ENCODE peak calls at places on chromosomes 16 and 17, in four cellular contexts. N is thoracic aorta, L is IMR-90, C is heart right ventricle. V is an unnamed sample.

GRCh38 chr16:29745853-29746345 is at the start of gene C16orf54:
- DNase-seq in N (no peak), L (no peak), C (peak; percentile 63), V (peak; percentile 47)

GRCh38 chr16:78693496-78693895 is 594.0 kb downstream of the WWOX start:
- DNase-seq in N (no peak), L (no peak), C (no peak), V (no peak)

GRCh38 chr16:16828913-16829398 is 450.0 kb downstream of the NPIPA7 start:
- DNase-seq in N (no peak), L (no peak), C (no peak), V (no peak)

GRCh38 chr16:12228607-12229499 is 252.3 kb downstream of the SNX29 start:
- DNase-seq in N (no peak), L (peak; percentile 71), C (peak; percentile 39), V (no peak)

GRCh38 chr17:49746791-49747490 is 17.0 kb downstream of the FAM117A start:
- DNase-seq in N (no peak), L (no peak), C (no peak), V (no peak)

GRCh38 chr17:63516910-63517824 is 6.0 kb upstream of the KCNH6 start:
- DNase-seq in N (no peak), L (peak; percentile 86), C (no peak), V (no peak)

GRCh38 chr17:13884347-13884746 is 185.0 kb upstream of the COX10 start:
- DNase-seq in N (no peak), L (no peak), C (no peak), V (no peak)

GRCh38 chr17:7336240-7337175 is at the start of gene ACAP1:
- DNase-seq in N (no peak), L (no peak), C (no peak), V (no peak)

GRCh38 chr16:17233301-17234002 is 237.3 kb downstream of the XYLT1 start:
- DNase-seq in N (no peak), L (no peak), C (no peak), V (no peak)

GRCh38 chr16:80171746-80172145 is 369.0 kb upstream of the DYNLRB2 start:
- DNase-seq in N (no peak), L (no peak), C (no peak), V (no peak)

GRCh38 chr17:35780876-35781409 is 14.5 kb downstream of the MMP28 start:
- DNase-seq in N (no peak), L (no peak), C (no peak), V (no peak)

GRCh38 chr17:20123209-20123608 is 114.0 kb downstream of the SPECC1 start:
- DNase-seq in N (no peak), L (no peak), C (no peak), V (no peak)

GRCh38 chr16:30570621-30571443 is 682 bp downstream of the ZNF688 start:
- DNase-seq in N (no peak), L (peak; percentile 28), C (peak; percentile 38), V (peak; percentile 31)

GRCh38 chr16:30186782-30187555 is 3.6 kb downstream of the CORO1A start:
- DNase-seq in N (no peak), L (no peak), C (peak; percentile 81), V (peak; percentile 64)

GRCh38 chr17:79987187-79987889 is 48.3 kb downstream of the TBC1D16 start:
- DNase-seq in N (no peak), L (no peak), C (no peak), V (no peak)

GRCh38 chr17:3994221-3994576 is 30.0 kb upstream of the ATP2A3 start:
- DNase-seq in N (no peak), L (no peak), C (no peak), V (no peak)

GRCh38 chr16:78788276-78788675 is 688.8 kb downstream of the WWOX start:
- DNase-seq in N (no peak), L (no peak), C (no peak), V (no peak)

GRCh38 chr17:57243171-57243622 is 13.1 kb upstream of the MSI2 start:
- DNase-seq in N (no peak), L (peak; percentile 60), C (peak; percentile 67), V (peak; percentile 78)

GRCh38 chr16:16025214-16025968 is 76.0 kb downstream of the ABCC1 start:
- DNase-seq in N (no peak), L (peak; percentile 97), C (no peak), V (peak; percentile 60)

GRCh38 chr16:56769674-56770073 is 39.7 kb downstream of the NUP93 start:
- DNase-seq in N (no peak), L (peak; percentile 23), C (no peak), V (no peak)

GRCh38 chr17:27569257-27569722 is 61.7 kb upstream of the LGALS9 start:
- DNase-seq in N (no peak), L (peak; percentile 34), C (no peak), V (no peak)
- TF ChIP-seq CTCF in N (no peak), L (peak; percentile 56), C (no peak), V (peak; percentile 27)

DNA sequence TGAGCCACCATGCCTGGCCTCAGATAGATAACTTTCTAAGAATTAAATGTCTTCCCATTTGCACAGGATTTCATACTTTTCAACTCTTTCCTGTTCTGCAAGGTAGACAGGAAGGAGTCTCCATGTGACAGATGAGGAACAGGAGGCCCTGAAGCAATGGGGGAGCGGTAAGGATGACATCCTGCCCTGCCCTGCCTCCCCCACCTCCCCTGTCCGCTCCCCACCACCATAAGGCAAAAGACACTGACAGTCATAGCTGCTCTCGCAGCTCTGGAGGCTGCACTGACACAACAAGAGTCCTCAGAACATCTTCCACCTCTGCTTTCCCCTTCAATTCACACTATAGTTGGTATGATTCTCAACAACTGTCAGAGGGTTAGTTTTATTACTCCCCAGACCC is 9.7 kb downstream of the CENPV start:
- DNase-seq in N (no peak), L (no peak), C (no peak), V (no peak)
- H3K36me3 ChIP-seq in N (peaks cover 8% of the 10 kb centered on the region), L (peaks cover 16% of the 10 kb centered on the region), C (peaks cover 29% of the 10 kb centered on the region), V (peaks cover 50% of the 10 kb centered on the region)

GRCh38 chr16:2769100-2769529 is 8.0 kb downstream of the ELOB start:
- DNase-seq in N (no peak), L (no peak), C (no peak), V (no peak)

GRCh38 chr16:2767140-2767731 is 9.8 kb downstream of the ELOB start:
- DNase-seq in N (no peak), L (no peak), C (no peak), V (no peak)

GRCh38 chr16:2766430-2767139 is 10.5 kb downstream of the ELOB start:
- DNase-seq in N (no peak), L (no peak), C (no peak), V (no peak)

GRCh38 chr16:2768403-2769089 is 8.5 kb downstream of the ELOB start:
- DNase-seq in N (no peak), L (no peak), C (no peak), V (no peak)

GRCh38 chr16:2767891-2768290 is 9.2 kb downstream of the ELOB start:
- DNase-seq in N (no peak), L (no peak), C (no peak), V (no peak)
- H3K4me1 ChIP-seq in N (no peaks in the 10 kb centered on the region), L (peaks cover 1% of the 10 kb centered on the region), C (peaks cover 41% of the 10 kb centered on the region), V (no peaks in the 10 kb centered on the region)

GRCh38 chr17:60640503-60640902 is 37.1 kb upstream of the BCAS3 start:
- DNase-seq in N (no peak), L (peak; percentile 22), C (no peak), V (no peak)
- TF ChIP-seq CTCF in N (peak; percentile 13), L (peak; percentile 37), C (no peak), V (no peak)

GRCh38 chr17:39573447-39574298 is 34.0 kb downstream of the NEUROD2 start:
- DNase-seq in N (no peak), L (peak; percentile 58), C (peak; percentile 79), V (peak; percentile 52)

GRCh38 chr17:39563476-39563875 is 44.2 kb downstream of the NEUROD2 start:
- DNase-seq in N (no peak), L (no peak), C (no peak), V (no peak)

GRCh38 chr17:39564201-39564828 is 43.4 kb downstream of the NEUROD2 start:
- DNase-seq in N (no peak), L (no peak), C (no peak), V (no peak)

GRCh38 chr17:39566092-39566491 is 41.6 kb downstream of the NEUROD2 start:
- DNase-seq in N (no peak), L (no peak), C (no peak), V (no peak)

DNA sequence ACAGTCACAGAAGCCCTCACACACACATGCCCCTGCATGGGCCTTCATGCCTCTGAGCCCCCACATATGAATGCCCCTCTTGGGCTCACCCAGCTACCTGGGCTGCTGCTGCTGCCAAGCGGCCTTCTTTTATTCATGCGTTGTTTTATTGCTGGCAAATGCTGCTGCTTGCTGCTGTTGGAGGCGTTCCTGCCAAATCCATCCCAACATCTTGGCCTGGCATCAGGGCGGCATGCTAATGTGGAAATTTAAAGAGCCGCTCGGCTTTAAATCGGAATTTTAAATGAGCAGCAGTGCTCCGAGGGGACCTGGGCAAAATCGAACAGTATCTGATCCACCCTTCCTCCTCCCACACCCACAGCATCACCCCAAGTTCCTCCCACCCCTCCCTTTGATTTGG is 39.0 kb downstream of the NEUROD2 start:
- DNase-seq in N (no peak), L (no peak), C (no peak), V (no peak)
- H3K36me3 ChIP-seq in N (peaks cover 28% of the 10 kb centered on the region), L (peaks cover 24% of the 10 kb centered on the region), C (peaks cover 60% of the 10 kb centered on the region), V (peaks cover 62% of the 10 kb centered on the region)

DNA sequence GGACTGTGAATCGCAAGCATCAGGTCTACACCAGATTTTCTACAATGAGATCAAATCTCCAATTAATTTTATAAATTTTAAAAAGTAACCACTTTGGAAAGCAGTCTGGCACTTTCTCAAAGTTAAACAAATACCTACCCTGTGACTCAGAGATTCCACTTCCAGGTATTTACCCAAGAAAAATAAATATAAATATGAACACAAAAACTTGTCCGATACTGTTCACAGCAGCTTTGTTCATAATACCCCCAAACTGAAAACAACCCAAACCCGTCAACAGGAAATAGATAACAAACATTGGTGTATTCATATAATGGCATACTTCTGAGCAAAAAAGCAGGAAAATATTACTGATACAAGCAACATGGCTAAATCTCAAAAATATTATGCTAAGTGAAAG is 12.1 kb downstream of the ZDHHC7 start:
- DNase-seq in N (no peak), L (peak; percentile 56), C (no peak), V (no peak)
- H3K4me1 ChIP-seq in N (peaks cover 80% of the 10 kb centered on the region), L (peaks cover 50% of the 10 kb centered on the region), C (peaks cover 60% of the 10 kb centered on the region), V (no peaks in the 10 kb centered on the region)

GRCh38 chr16:67398546-67399217 is 5.4 kb upstream of the TPPP3 start:
- DNase-seq in N (no peak), L (no peak), C (no peak), V (no peak)

GRCh38 chr16:67396775-67397450 is 3.6 kb upstream of the TPPP3 start:
- DNase-seq in N (no peak), L (no peak), C (no peak), V (no peak)

GRCh38 chr16:67397451-67397801 is 4.1 kb upstream of the TPPP3 start:
- DNase-seq in N (no peak), L (no peak), C (peak; percentile 84), V (no peak)

GRCh38 chr16:67399218-67399733 is 6.0 kb upstream of the TPPP3 start:
- DNase-seq in N (no peak), L (no peak), C (peak; percentile 69), V (no peak)

GRCh38 chr16:67397812-67398545 is 4.7 kb upstream of the TPPP3 start:
- DNase-seq in N (no peak), L (no peak), C (no peak), V (no peak)
- TF ChIP-seq CTCF in N (no peak), L (no peak), C (no peak), V (no peak)